ENCODE peak calls at places on chromosomes 13 and 19, in six cellular contexts. H is stimulated activated CD4-positive, alpha-beta T cell treated with anti-CD3 and anti-CD28 coated beads, Interleukin-4, amount 100 ng/mL, for 4 hours; Y is GM23338; R is stimulated activated CD8-positive, alpha-beta memory T cell treated with anti-CD3 and anti-CD28 coated beads, Interleukin-4, amount 100 ng/mL, for 1 hour; W is KBM-7; K is amniotic stem cell. Z is an unnamed sample.

GRCh38 chr13:75635621-75636338 is at the start of gene LMO7:
- DNase-seq in R (no peak), H (peak; percentile 24), K (peak; percentile 42), Y (peak; percentile 89), W (peak; percentile 44), Z (peak; percentile 10)

GRCh38 chr19:41296323-41296935 is 13.5 kb upstream of the CCDC97 start:
- DNase-seq in R (no peak), H (no peak), K (no peak), W (no peak), Y (no peak), Z (no peak)

GRCh38 chr13:55816976-55817601 is 1323.6 kb upstream of the PRR20A start:
- DNase-seq in K (no peak), W (no peak), H (no peak), R (no peak), Y (no peak), Z (no peak)

GRCh38 chr19:38386300-38386967 is 1.4 kb downstream of the GGN start:
- DNase-seq in W (no peak), H (no peak), R (no peak), Y (peak; percentile 35), K (no peak), Z (no peak)

GRCh38 chr13:30567072-30567471 is 50.6 kb upstream of the USPL1 start:
- DNase-seq in R (no peak), K (no peak), W (no peak), Y (no peak), H (no peak), Z (no peak)

GRCh38 chr13:111184685-111185401 is 69.7 kb downstream of the ARHGEF7 start:
- DNase-seq in H (peak; percentile 10), Y (no peak), K (no peak), W (peak; percentile 67), R (no peak), Z (no peak)

GRCh38 chr19:11659612-11660011 is 62.3 kb downstream of the ZNF627 start:
- DNase-seq in K (no peak), W (peak; percentile 16), R (no peak), H (no peak), Y (peak; percentile 46), Z (no peak)

GRCh38 chr13:24306632-24307031 is 2.7 kb upstream of the C1QTNF9 start:
- DNase-seq in K (peak; percentile 19), W (no peak), Y (no peak), R (no peak), H (no peak), Z (no peak)

GRCh38 chr13:98133949-98134348 is 8.9 kb upstream of the FARP1 start:
- DNase-seq in H (no peak), Y (no peak), W (peak; percentile 64), K (no peak), R (no peak), Z (no peak)

GRCh38 chr19:2332341-2333026 is 4.0 kb downstream of the SPPL2B start:
- DNase-seq in R (no peak), Y (no peak), W (no peak), H (no peak), K (no peak), Z (no peak)

GRCh38 chr13:40672310-40673060 is 6.0 kb upstream of the FOXO1 start:
- DNase-seq in K (peak; percentile 7), W (no peak), R (no peak), H (no peak), Y (peak; percentile 72), Z (peak; percentile 63)

GRCh38 chr13:73877399-73877798 is 256.8 kb downstream of the KLF12 start:
- DNase-seq in R (no peak), H (no peak), W (no peak), K (no peak), Y (no peak), Z (no peak)

GRCh38 chr13:93535256-93535655 is 308.6 kb downstream of the GPC6 start:
- DNase-seq in W (no peak), Y (no peak), R (no peak), H (no peak), K (no peak), Z (peak; percentile 3)

GRCh38 chr19:35669566-35669965 is 3.2 kb downstream of the UPK1A start:
- DNase-seq in H (no peak), W (no peak), K (no peak), R (no peak), Y (no peak), Z (no peak)

GRCh38 chr13:101473458-101473857 is 21.0 kb downstream of the ITGBL1 start:
- DNase-seq in Y (no peak), W (no peak), K (no peak), R (no peak), H (no peak), Z (peak; percentile 8)

GRCh38 chr13:111488466-111489132 is 168.2 kb downstream of the TEX29 start:
- DNase-seq in H (no peak), K (no peak), Y (no peak), W (no peak), R (no peak), Z (no peak)

GRCh38 chr13:36154567-36155231 is 23.5 kb upstream of the DCLK1 start:
- DNase-seq in Y (peak; percentile 79), R (no peak), K (no peak), H (no peak), W (no peak), Z (no peak)

GRCh38 chr13:98202026-98202425 is 25.0 kb upstream of the RNF113B start:
- DNase-seq in W (no peak), H (no peak), Y (no peak), K (no peak), R (no peak), Z (no peak)

GRCh38 chr13:45297456-45298205 is 43.4 kb downstream of the TPT1 start:
- DNase-seq in W (no peak), H (peak; percentile 17), R (no peak), Y (no peak), K (no peak), Z (no peak)

GRCh38 chr13:66835040-66835628 is 395.0 kb downstream of the PCDH9 start:
- DNase-seq in W (no peak), Y (no peak), K (no peak), R (no peak), H (no peak), Z (peak; percentile 47)

GRCh38 chr13:42593719-42594012 is 19.7 kb downstream of the TNFSF11 start:
- DNase-seq in W (no peak), Y (no peak), H (no peak), K (no peak), R (no peak), Z (no peak)

GRCh38 chr19:44539991-44540390 is 10.5 kb upstream of the CEACAM20 start:
- DNase-seq in K (no peak), R (no peak), Y (no peak), W (no peak), H (no peak), Z (no peak)

GRCh38 chr19:43950834-43951626 is at the start of gene ZNF221:
- DNase-seq in W (peak; percentile 97), H (peak; percentile 50), Y (peak; percentile 99), K (peak; percentile 96), R (peak; percentile 5), Z (peak; percentile 92)

GRCh38 chr13:40026174-40026585 is 370.7 kb downstream of the COG6 start:
- DNase-seq in Y (no peak), R (no peak), H (peak; percentile 36), W (no peak), K (no peak), Z (no peak)

GRCh38 chr13:24348385-24348784 is 39.0 kb downstream of the C1QTNF9 start:
- DNase-seq in H (no peak), R (no peak), W (no peak), K (no peak), Y (no peak), Z (no peak)

GRCh38 chr13:112711528-112712265 is 21.9 kb downstream of the ATP11A start:
- DNase-seq in Y (peak; percentile 97), H (no peak), W (peak; percentile 68), R (no peak), K (peak; percentile 87), Z (peak; percentile 91)

GRCh38 chr13:21676611-21677021 is 5.7 kb downstream of the FGF9 start:
- DNase-seq in R (no peak), Y (peak; percentile 77), K (no peak), H (no peak), W (peak; percentile 48), Z (no peak)

GRCh38 chr13:101127741-101128353 is 288.5 kb downstream of the NALCN start:
- DNase-seq in Y (peak; percentile 60), W (peak; percentile 56), K (peak; percentile 11), H (no peak), R (no peak), Z (peak; percentile 9)

GRCh38 chr19:38391911-38392464 is 3.5 kb downstream of the SPRED3 start:
- DNase-seq in W (no peak), K (no peak), Y (no peak), R (no peak), H (no peak), Z (no peak)

GRCh38 chr13:21670883-21671792 is at the start of gene FGF9:
- DNase-seq in Y (peak; percentile 92), W (peak; percentile 79), R (peak; percentile 58), H (peak; percentile 76), K (no peak), Z (peak; percentile 49)

GRCh38 chr13:43132911-43133310 is 109.5 kb downstream of the DNAJC15 start:
- DNase-seq in K (no peak), R (no peak), W (no peak), H (no peak), Y (no peak), Z (no peak)

GRCh38 chr13:111393221-111393790 is 72.9 kb downstream of the TEX29 start:
- DNase-seq in H (no peak), W (no peak), Y (no peak), K (no peak), R (no peak), Z (no peak)

GRCh38 chr13:95182570-95183285 is 118.5 kb downstream of the ABCC4 start:
- DNase-seq in Y (no peak), W (peak; percentile 68), K (no peak), H (no peak), R (no peak), Z (no peak)

GRCh38 chr13:112943309-112944125 is 25.5 kb upstream of the MCF2L start:
- DNase-seq in H (peak; percentile 15), R (no peak), K (no peak), W (peak; percentile 63), Y (peak; percentile 72), Z (no peak)

GRCh38 chr19:55082023-55082851 is 6.6 kb downstream of the EPS8L1 start:
- DNase-seq in W (no peak), H (peak; percentile 39), R (no peak), K (no peak), Y (peak; percentile 97), Z (no peak)

GRCh38 chr19:6044056-6044805 is 66.1 kb downstream of the RFX2 start:
- DNase-seq in Y (no peak), K (no peak), W (no peak), H (no peak), R (no peak), Z (no peak)